ENCODE peak calls at places on chromosomes 13 and 19, in eight cellular contexts. One of them, this sample, is unnamed.

GRCh38 chr13:40362502-40362901 is 303.9 kb downstream of the FOXO1 start:
- DNase-seq in psoas muscle: no peak
- DNase-seq in ovary: no peak
- DNase-seq in tibial artery: no peak
- DNase-seq in adrenal gland: no peak
- DNase-seq in tibial nerve: no peak
- DNase-seq in neural progenitor cell: no peak
- DNase-seq in left ventricle myocardium inferior: no peak
- DNase-seq in this sample: peak; percentile 56

GRCh38 chr19:53980553-53981407 is 10.7 kb upstream of the CACNG6 start:
- DNase-seq in psoas muscle: peak; percentile 32
- DNase-seq in ovary: no peak
- DNase-seq in left ventricle myocardium inferior: no peak
- DNase-seq in neural progenitor cell: peak; percentile 78
- DNase-seq in adrenal gland: no peak
- DNase-seq in tibial artery: no peak
- DNase-seq in tibial nerve: no peak
- DNase-seq in this sample: peak; percentile 94

GRCh38 chr19:409515-410242 is 732 bp upstream of the C2CD4C start:
- DNase-seq in neural progenitor cell: no peak
- DNase-seq in tibial nerve: no peak
- DNase-seq in adrenal gland: no peak
- DNase-seq in psoas muscle: no peak
- DNase-seq in tibial artery: no peak
- DNase-seq in left ventricle myocardium inferior: no peak
- DNase-seq in ovary: no peak
- DNase-seq in this sample: peak; percentile 30

GRCh38 chr19:48633148-48634035 is 3.8 kb downstream of the DBP start:
- DNase-seq in ovary: peak; percentile 67
- DNase-seq in tibial nerve: no peak
- DNase-seq in psoas muscle: no peak
- DNase-seq in tibial artery: no peak
- DNase-seq in adrenal gland: peak; percentile 54
- DNase-seq in left ventricle myocardium inferior: no peak
- DNase-seq in neural progenitor cell: no peak
- DNase-seq in this sample: no peak

GRCh38 chr13:70995338-70995737 is 871.7 kb downstream of the DACH1 start:
- DNase-seq in psoas muscle: no peak
- DNase-seq in ovary: no peak
- DNase-seq in tibial artery: no peak
- DNase-seq in left ventricle myocardium inferior: no peak
- DNase-seq in adrenal gland: no peak
- DNase-seq in tibial nerve: no peak
- DNase-seq in neural progenitor cell: no peak
- DNase-seq in this sample: no peak

GRCh38 chr13:44921931-44922758 is 67.1 kb downstream of the NUFIP1 start:
- DNase-seq in psoas muscle: peak; percentile 42
- DNase-seq in tibial artery: peak; percentile 81
- DNase-seq in neural progenitor cell: no peak
- DNase-seq in ovary: no peak
- DNase-seq in left ventricle myocardium inferior: no peak
- DNase-seq in tibial nerve: peak; percentile 75
- DNase-seq in adrenal gland: peak; percentile 88
- DNase-seq in this sample: peak; percentile 6

GRCh38 chr19:41391618-41392017 is 5.5 kb downstream of the EXOSC5 start:
- DNase-seq in psoas muscle: no peak
- DNase-seq in ovary: no peak
- DNase-seq in adrenal gland: no peak
- DNase-seq in left ventricle myocardium inferior: no peak
- DNase-seq in tibial artery: no peak
- DNase-seq in neural progenitor cell: no peak
- DNase-seq in tibial nerve: no peak
- DNase-seq in this sample: no peak

GRCh38 chr19:17237747-17238706 is 7.7 kb downstream of the NR2F6 start:
- DNase-seq in ovary: no peak
- DNase-seq in adrenal gland: no peak
- DNase-seq in tibial nerve: no peak
- DNase-seq in left ventricle myocardium inferior: no peak
- DNase-seq in tibial artery: no peak
- DNase-seq in psoas muscle: no peak
- DNase-seq in neural progenitor cell: no peak
- DNase-seq in this sample: no peak

GRCh38 chr13:110498327-110498726 is 63.2 kb downstream of the RAB20 start:
- DNase-seq in neural progenitor cell: no peak
- DNase-seq in tibial nerve: no peak
- DNase-seq in left ventricle myocardium inferior: no peak
- DNase-seq in adrenal gland: no peak
- DNase-seq in tibial artery: no peak
- DNase-seq in ovary: no peak
- DNase-seq in psoas muscle: peak; percentile 58
- DNase-seq in this sample: no peak

GRCh38 chr19:21584532-21584931 is 79.1 kb downstream of the ZNF429 start:
- DNase-seq in adrenal gland: no peak
- DNase-seq in tibial nerve: no peak
- DNase-seq in tibial artery: no peak
- DNase-seq in left ventricle myocardium inferior: no peak
- DNase-seq in psoas muscle: no peak
- DNase-seq in ovary: no peak
- DNase-seq in neural progenitor cell: no peak
- DNase-seq in this sample: no peak

GRCh38 chr19:14405758-14406644 is 13.1 kb downstream of the DDX39A start:
- DNase-seq in left ventricle myocardium inferior: peak; percentile 80
- DNase-seq in neural progenitor cell: peak; percentile 99
- DNase-seq in ovary: peak; percentile 96
- DNase-seq in psoas muscle: peak; percentile 88
- DNase-seq in tibial artery: peak; percentile 73
- DNase-seq in adrenal gland: peak; percentile 91
- DNase-seq in tibial nerve: peak; percentile 81
- DNase-seq in this sample: peak; percentile 95

GRCh38 chr13:71871844-71872243 is 4.8 kb upstream of the DACH1 start:
- DNase-seq in ovary: no peak
- DNase-seq in left ventricle myocardium inferior: no peak
- DNase-seq in tibial nerve: no peak
- DNase-seq in neural progenitor cell: no peak
- DNase-seq in adrenal gland: no peak
- DNase-seq in psoas muscle: no peak
- DNase-seq in tibial artery: no peak
- DNase-seq in this sample: no peak

GRCh38 chr13:50075619-50076097 is 60.4 kb downstream of the KCNRG start:
- DNase-seq in neural progenitor cell: no peak
- DNase-seq in left ventricle myocardium inferior: no peak
- DNase-seq in tibial nerve: no peak
- DNase-seq in adrenal gland: no peak
- DNase-seq in psoas muscle: no peak
- DNase-seq in tibial artery: no peak
- DNase-seq in ovary: no peak
- DNase-seq in this sample: no peak

GRCh38 chr19:33622809-33623511 is 1.2 kb downstream of the CHST8 start:
- DNase-seq in tibial artery: no peak
- DNase-seq in ovary: peak; percentile 15
- DNase-seq in left ventricle myocardium inferior: no peak
- DNase-seq in tibial nerve: no peak
- DNase-seq in psoas muscle: no peak
- DNase-seq in neural progenitor cell: peak; percentile 57
- DNase-seq in adrenal gland: no peak
- DNase-seq in this sample: no peak

GRCh38 chr19:44686896-44687295 is 12.1 kb upstream of the CEACAM16 start:
- DNase-seq in adrenal gland: no peak
- DNase-seq in neural progenitor cell: no peak
- DNase-seq in psoas muscle: no peak
- DNase-seq in ovary: no peak
- DNase-seq in left ventricle myocardium inferior: no peak
- DNase-seq in tibial nerve: no peak
- DNase-seq in tibial artery: no peak
- DNase-seq in this sample: no peak

GRCh38 chr19:782195-783043 is 14.8 kb upstream of the PTBP1 start:
- DNase-seq in tibial nerve: no peak
- DNase-seq in tibial artery: no peak
- DNase-seq in left ventricle myocardium inferior: no peak
- DNase-seq in neural progenitor cell: peak; percentile 83
- DNase-seq in psoas muscle: peak; percentile 12
- DNase-seq in ovary: no peak
- DNase-seq in adrenal gland: no peak
- DNase-seq in this sample: peak; percentile 80

GRCh38 chr19:38021356-38021755 is 114.3 kb downstream of the SIPA1L3 start:
- DNase-seq in neural progenitor cell: no peak
- DNase-seq in tibial artery: no peak
- DNase-seq in ovary: no peak
- DNase-seq in psoas muscle: no peak
- DNase-seq in tibial nerve: no peak
- DNase-seq in left ventricle myocardium inferior: no peak
- DNase-seq in adrenal gland: no peak
- DNase-seq in this sample: no peak
- H3K4me1 ChIP-seq in neural progenitor cell: peaks cover 11% of the 10 kb centered on the region
- H3K4me1 ChIP-seq in tibial artery: no peaks in the 10 kb centered on the region
- H3K4me1 ChIP-seq in ovary: no peaks in the 10 kb centered on the region
- H3K4me1 ChIP-seq in psoas muscle: peaks cover 46% of the 10 kb centered on the region
- H3K4me1 ChIP-seq in tibial nerve: no peaks in the 10 kb centered on the region
- H3K4me1 ChIP-seq in left ventricle myocardium inferior: peaks cover 13% of the 10 kb centered on the region
- H3K4me1 ChIP-seq in adrenal gland: peaks cover 18% of the 10 kb centered on the region
- H3K4me1 ChIP-seq in this sample: peaks cover 14% of the 10 kb centered on the region

GRCh38 chr13:48072787-48073186 is 22.1 kb downstream of the MED4 start:
- DNase-seq in tibial nerve: no peak
- DNase-seq in left ventricle myocardium inferior: no peak
- DNase-seq in ovary: no peak
- DNase-seq in neural progenitor cell: no peak
- DNase-seq in adrenal gland: no peak
- DNase-seq in psoas muscle: no peak
- DNase-seq in tibial artery: no peak
- DNase-seq in this sample: no peak
- H3K9me3 ChIP-seq in tibial nerve: peaks cover 17% of the 10 kb centered on the region
- H3K9me3 ChIP-seq in left ventricle myocardium inferior: peaks cover 45% of the 10 kb centered on the region
- H3K9me3 ChIP-seq in ovary: peaks cover 23% of the 10 kb centered on the region
- H3K9me3 ChIP-seq in neural progenitor cell: peaks cover 33% of the 10 kb centered on the region
- H3K9me3 ChIP-seq in adrenal gland: no peaks in the 10 kb centered on the region
- H3K9me3 ChIP-seq in psoas muscle: peaks cover 42% of the 10 kb centered on the region
- H3K9me3 ChIP-seq in tibial artery: peaks cover 2% of the 10 kb centered on the region
- H3K9me3 ChIP-seq in this sample: peaks cover 6% of the 10 kb centered on the region

DNA sequence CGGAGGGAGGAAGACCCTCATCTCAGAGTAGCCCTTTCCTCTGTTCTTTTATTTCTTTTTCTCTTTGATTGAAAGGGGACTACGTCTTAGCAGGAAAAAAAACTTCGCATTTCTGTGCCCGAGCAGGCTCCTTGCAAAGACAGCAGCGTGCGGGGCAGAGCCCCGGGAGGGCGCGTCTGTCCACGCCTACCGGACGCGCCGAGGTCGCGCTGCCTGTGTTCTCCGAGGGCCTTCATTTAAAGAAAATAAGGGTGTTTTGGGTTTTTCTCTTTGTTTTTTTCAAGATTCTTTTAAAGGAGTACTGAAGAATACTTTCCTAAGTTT is 29.2 kb downstream of the CERS1 start:
- DNase-seq in tibial artery: no peak
- DNase-seq in tibial nerve: no peak
- DNase-seq in left ventricle myocardium inferior: no peak
- DNase-seq in adrenal gland: no peak
- DNase-seq in neural progenitor cell: no peak
- DNase-seq in ovary: no peak
- DNase-seq in psoas muscle: peak; percentile 15
- DNase-seq in this sample: no peak
- TF ChIP-seq CTCF in tibial artery: no peak
- TF ChIP-seq CTCF in tibial nerve: no peak
- TF ChIP-seq CTCF in left ventricle myocardium inferior: peak; percentile 51
- TF ChIP-seq CTCF in adrenal gland: peak; percentile 37
- TF ChIP-seq CTCF in neural progenitor cell: no peak
- TF ChIP-seq CTCF in ovary: no peak
- TF ChIP-seq CTCF in psoas muscle: no peak
- TF ChIP-seq CTCF in this sample: no peak

DNA sequence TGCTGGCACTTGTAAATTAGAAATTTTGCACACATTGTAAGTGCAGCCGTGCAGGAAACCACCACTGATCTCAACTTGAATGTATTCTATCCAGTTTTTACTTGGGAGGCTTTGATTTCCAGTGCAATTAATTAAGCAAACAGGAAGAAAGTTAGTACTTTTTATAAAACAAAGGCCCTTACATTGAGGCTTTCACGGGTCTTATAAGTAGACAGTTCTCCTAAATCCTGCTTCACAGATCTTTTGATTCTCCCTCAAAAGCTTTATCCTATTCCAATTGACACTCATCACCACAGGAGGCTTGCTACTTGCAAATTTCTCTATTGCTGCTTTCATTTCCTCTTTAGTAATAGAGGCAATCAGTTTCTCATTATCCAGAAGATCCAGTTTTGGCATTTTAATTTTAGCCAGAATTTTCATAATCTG is 90.1 kb downstream of the ERCC5 start:
- DNase-seq in psoas muscle: no peak
- DNase-seq in tibial artery: no peak
- DNase-seq in neural progenitor cell: peak; percentile 18
- DNase-seq in left ventricle myocardium inferior: no peak
- DNase-seq in ovary: no peak
- DNase-seq in tibial nerve: no peak
- DNase-seq in adrenal gland: no peak
- DNase-seq in this sample: no peak
- H3K4me1 ChIP-seq in psoas muscle: no peaks in the 10 kb centered on the region
- H3K4me1 ChIP-seq in tibial artery: no peaks in the 10 kb centered on the region
- H3K4me1 ChIP-seq in neural progenitor cell: peaks cover 15% of the 10 kb centered on the region
- H3K4me1 ChIP-seq in left ventricle myocardium inferior: no peaks in the 10 kb centered on the region
- H3K4me1 ChIP-seq in ovary: no peaks in the 10 kb centered on the region
- H3K4me1 ChIP-seq in tibial nerve: no peaks in the 10 kb centered on the region
- H3K4me1 ChIP-seq in adrenal gland: no peaks in the 10 kb centered on the region
- H3K4me1 ChIP-seq in this sample: no peaks in the 10 kb centered on the region

GRCh38 chr13:106417467-106418110 is 117.9 kb downstream of the EFNB2 start:
- DNase-seq in adrenal gland: no peak
- DNase-seq in psoas muscle: no peak
- DNase-seq in left ventricle myocardium inferior: no peak
- DNase-seq in neural progenitor cell: no peak
- DNase-seq in tibial artery: no peak
- DNase-seq in tibial nerve: no peak
- DNase-seq in ovary: no peak
- DNase-seq in this sample: no peak

GRCh38 chr13:106418556-106418955 is 116.9 kb downstream of the EFNB2 start:
- DNase-seq in tibial artery: no peak
- DNase-seq in neural progenitor cell: no peak
- DNase-seq in ovary: no peak
- DNase-seq in tibial nerve: no peak
- DNase-seq in left ventricle myocardium inferior: no peak
- DNase-seq in adrenal gland: no peak
- DNase-seq in psoas muscle: no peak
- DNase-seq in this sample: no peak

GRCh38 chr13:106415971-106416370 is 119.5 kb downstream of the EFNB2 start:
- DNase-seq in left ventricle myocardium inferior: no peak
- DNase-seq in tibial artery: no peak
- DNase-seq in tibial nerve: no peak
- DNase-seq in neural progenitor cell: no peak
- DNase-seq in adrenal gland: no peak
- DNase-seq in ovary: no peak
- DNase-seq in psoas muscle: no peak
- DNase-seq in this sample: no peak

GRCh38 chr13:106415427-106415826 is 120.0 kb downstream of the EFNB2 start:
- DNase-seq in ovary: no peak
- DNase-seq in neural progenitor cell: no peak
- DNase-seq in psoas muscle: no peak
- DNase-seq in tibial nerve: no peak
- DNase-seq in left ventricle myocardium inferior: no peak
- DNase-seq in adrenal gland: no peak
- DNase-seq in tibial artery: no peak
- DNase-seq in this sample: no peak

GRCh38 chr13:106416645-106417044 is 118.8 kb downstream of the EFNB2 start:
- DNase-seq in tibial artery: no peak
- DNase-seq in tibial nerve: no peak
- DNase-seq in ovary: no peak
- DNase-seq in adrenal gland: no peak
- DNase-seq in psoas muscle: no peak
- DNase-seq in neural progenitor cell: no peak
- DNase-seq in left ventricle myocardium inferior: no peak
- DNase-seq in this sample: no peak
- H3K9me3 ChIP-seq in tibial artery: no peaks in the 10 kb centered on the region
- H3K9me3 ChIP-seq in tibial nerve: no peaks in the 10 kb centered on the region
- H3K9me3 ChIP-seq in ovary: no peaks in the 10 kb centered on the region
- H3K9me3 ChIP-seq in adrenal gland: no peaks in the 10 kb centered on the region
- H3K9me3 ChIP-seq in psoas muscle: no peaks in the 10 kb centered on the region
- H3K9me3 ChIP-seq in neural progenitor cell: no peaks in the 10 kb centered on the region
- H3K9me3 ChIP-seq in left ventricle myocardium inferior: no peaks in the 10 kb centered on the region
- H3K9me3 ChIP-seq in this sample: no peaks in the 10 kb centered on the region

This sample was measured in cardiac muscle cell.